ENCODE peak calls at places on chromosomes 11 and 22, in four cellular contexts. Q, W, O and D are unnamed samples.

GRCh38 chr11:22656128-22656527 is 10.3 kb upstream of the GAS2 start:
- DNase-seq in W (no peak), O (no peak), Q (no peak), D (no peak)

GRCh38 chr11:114168691-114169090 is 109.2 kb downstream of the ZBTB16 start:
- DNase-seq in W (no peak), Q (no peak), O (no peak), D (no peak)

GRCh38 chr11:1693327-1694063 is 3.5 kb upstream of the KRTAP5-6 start:
- DNase-seq in W (peak; percentile 72), Q (peak; percentile 56), O (peak; percentile 78), D (peak; percentile 81)

GRCh38 chr11:44805152-44805461 is 78.3 kb downstream of the TSPAN18 start:
- DNase-seq in W (no peak), O (no peak), Q (no peak), D (no peak)

GRCh38 chr11:9438611-9439010 is 22.2 kb upstream of the ZNF143 start:
- DNase-seq in Q (no peak), W (no peak), O (no peak), D (no peak)

GRCh38 chr11:68890490-68891231 is 13.0 kb downstream of the MRPL21 start:
- DNase-seq in Q (no peak), O (no peak), W (no peak), D (no peak)

GRCh38 chr22:41934284-41935014 is 7.8 kb upstream of the TNFRSF13C start:
- DNase-seq in W (no peak), O (no peak), Q (no peak), D (no peak)

GRCh38 chr11:130449246-130449990 is 973 bp downstream of the ADAMTS15 start:
- DNase-seq in W (no peak), O (no peak), Q (no peak), D (no peak)

GRCh38 chr22:45934659-45935341 is 42.2 kb downstream of the WNT7B start:
- DNase-seq in W (no peak), O (no peak), Q (no peak), D (no peak)

GRCh38 chr22:21991774-21992173 is 9.2 kb upstream of the TOP3B start:
- DNase-seq in O (no peak), Q (no peak), W (no peak), D (no peak)

GRCh38 chr11:45333023-45333422 is 46.9 kb upstream of the SYT13 start:
- DNase-seq in O (no peak), Q (no peak), W (no peak), D (no peak)

GRCh38 chr11:105673089-105673488 is 63.2 kb downstream of the GRIA4 start:
- DNase-seq in O (no peak), Q (no peak), W (peak; percentile 31), D (no peak)

GRCh38 chr11:99968336-99968735 is 718.8 kb upstream of the ARHGAP42 start:
- DNase-seq in Q (no peak), W (no peak), O (no peak), D (no peak)

GRCh38 chr11:76005746-76006145 is 190.7 kb downstream of the UVRAG start:
- DNase-seq in Q (no peak), O (no peak), W (no peak), D (no peak)

GRCh38 chr11:46315783-46316563 is 31.3 kb upstream of the DGKZ start:
- DNase-seq in O (no peak), W (no peak), Q (no peak), D (no peak)

GRCh38 chr11:85464283-85464682 is 162.9 kb downstream of the DLG2 start:
- DNase-seq in O (no peak), Q (no peak), W (no peak), D (no peak)

GRCh38 chr22:40345271-40345670 is 1.0 kb upstream of the ADSL start:
- DNase-seq in O (no peak), W (peak; percentile 15), Q (no peak), D (no peak)

GRCh38 chr11:116276051-116277044 is 496.4 kb downstream of the BUD13 start:
- DNase-seq in O (peak; percentile 71), W (peak; percentile 86), Q (peak; percentile 86), D (peak; percentile 81)

GRCh38 chr11:86940122-86940777 is 14.9 kb downstream of the FZD4 start:
- DNase-seq in Q (no peak), O (no peak), W (peak; percentile 69), D (no peak)

GRCh38 chr11:83464181-83464580 is 178.0 kb upstream of the CCDC90B start:
- DNase-seq in Q (no peak), W (no peak), O (no peak), D (no peak)

GRCh38 chr11:58330861-58331260 is 28.0 kb downstream of the OR5B17 start:
- DNase-seq in O (no peak), Q (no peak), W (no peak), D (no peak)

GRCh38 chr11:1499261-1499890 is 12.8 kb upstream of the MOB2 start:
- DNase-seq in W (no peak), O (no peak), Q (no peak), D (no peak)

GRCh38 chr11:123221611-123222010 is 26.6 kb upstream of the CLMP start:
- DNase-seq in O (no peak), Q (no peak), W (no peak), D (no peak)

GRCh38 chr11:128786507-128786906 is 80.6 kb downstream of the KCNJ1 start:
- DNase-seq in W (no peak), O (no peak), Q (no peak), D (no peak)

GRCh38 chr11:84675631-84676030 is 951.5 kb downstream of the DLG2 start:
- DNase-seq in Q (no peak), W (no peak), O (no peak), D (no peak)

GRCh38 chr11:61969838-61970452 is 2.5 kb upstream of the FTH1 start:
- DNase-seq in W (no peak), O (no peak), Q (no peak), D (no peak)

GRCh38 chr22:20056696-20057386 is 23.2 kb upstream of the DGCR8 start:
- DNase-seq in O (no peak), W (no peak), Q (no peak), D (no peak)

GRCh38 chr22:37680191-37680851 is 4.9 kb downstream of the LGALS1 start:
- DNase-seq in O (no peak), W (no peak), Q (no peak), D (no peak)

GRCh38 chr22:37675930-37676571 is 615 bp downstream of the LGALS1 start:
- DNase-seq in O (no peak), Q (no peak), W (peak; percentile 57), D (no peak)

GRCh38 chr22:37679670-37680069 is 4.2 kb downstream of the LGALS1 start:
- DNase-seq in Q (no peak), W (no peak), O (no peak), D (no peak)

GRCh38 chr22:37676691-37677627 is 1.5 kb downstream of the LGALS1 start:
- DNase-seq in Q (peak; percentile 78), W (peak; percentile 95), O (peak; percentile 74), D (peak; percentile 80)

GRCh38 chr22:37678372-37678771 is 2.9 kb downstream of the LGALS1 start:
- DNase-seq in O (no peak), Q (no peak), W (no peak), D (no peak)
- TF ChIP-seq POLR2AphosphoS5 in O (no peak), Q (no peak), W (no peak), D (no peak)

DNA sequence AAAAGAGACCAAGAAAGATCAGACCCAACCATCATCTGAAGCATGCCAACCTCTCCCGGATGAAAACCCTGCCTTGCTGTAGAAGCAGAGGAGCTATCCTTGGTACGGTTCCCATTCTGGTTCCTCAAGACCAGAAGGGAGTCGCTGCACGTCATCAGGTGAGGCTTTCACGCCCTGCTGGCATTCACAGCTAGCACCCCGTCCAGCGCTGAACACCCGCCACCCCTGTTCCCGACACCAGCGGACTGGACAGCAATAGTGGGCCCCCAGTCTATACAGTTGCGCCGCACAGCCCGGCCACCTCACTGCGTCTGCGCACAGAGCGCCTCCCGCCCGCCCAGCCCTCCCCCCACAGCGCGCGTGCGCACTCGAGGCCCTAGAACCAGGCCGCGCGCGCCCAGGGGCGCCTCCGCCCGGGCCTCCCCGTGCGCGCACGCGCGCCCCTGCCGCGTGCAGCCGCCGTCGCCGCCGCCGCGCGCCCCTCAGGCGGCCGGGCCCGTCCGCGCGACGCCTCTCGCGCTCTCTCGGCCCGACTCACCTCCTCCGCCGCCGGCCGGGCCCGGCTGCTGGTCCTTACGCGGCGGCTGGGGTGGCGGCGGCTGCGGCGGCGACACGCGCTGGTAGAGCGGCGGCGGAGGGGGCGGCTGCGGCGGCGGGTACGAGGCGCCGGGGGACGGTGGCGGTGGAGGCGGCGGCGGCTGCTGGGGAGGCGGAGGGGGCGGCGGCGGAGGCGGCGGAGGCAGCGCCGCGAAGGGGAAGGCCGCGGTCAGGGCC is 706 bp downstream of the SF1 start:
- DNase-seq in O (peak; percentile 90), W (peak; percentile 94), Q (no peak), D (peak; percentile 79)
- TF ChIP-seq POLR2A in O (peak; percentile 63), W (peak; percentile 55), Q (peak; percentile 43), D (peak; percentile 61)

DNA sequence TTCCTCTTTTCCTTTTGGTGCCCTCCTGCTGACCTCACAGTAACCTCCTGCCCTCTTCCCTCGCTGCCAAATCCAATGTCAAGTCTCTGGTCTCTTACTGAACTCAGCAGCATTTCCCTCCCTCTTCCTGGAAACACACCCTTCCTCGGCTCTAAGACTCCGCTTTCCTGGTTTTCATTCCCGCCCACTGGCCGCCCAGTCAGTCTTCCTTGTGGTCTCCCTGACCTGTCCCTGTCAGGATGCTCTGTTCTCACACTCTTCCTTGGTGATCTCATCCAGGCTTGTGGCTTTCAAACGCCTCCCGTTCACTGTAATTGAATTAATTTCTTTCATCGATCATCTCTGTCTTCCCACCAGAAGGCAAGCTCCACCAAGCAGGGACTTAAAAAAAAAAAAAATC is 33.5 kb downstream of the MYO18B start:
- DNase-seq in Q (no peak), W (no peak), O (no peak), D (no peak)
- TF ChIP-seq TAF1 in Q (no peak), W (no peak), O (no peak), D (no peak)

GRCh38 chr11:6694229-6694535 is 11.0 kb upstream of the MRPL17 start:
- DNase-seq in Q (no peak), W (no peak), O (no peak), D (no peak)

GRCh38 chr11:6693342-6694228 is 10.4 kb upstream of the MRPL17 start:
- DNase-seq in Q (no peak), O (no peak), W (peak; percentile 86), D (no peak)

GRCh38 chr11:6692128-6692527 is 9.0 kb upstream of the MRPL17 start:
- DNase-seq in W (no peak), O (no peak), Q (no peak), D (no peak)

DNA sequence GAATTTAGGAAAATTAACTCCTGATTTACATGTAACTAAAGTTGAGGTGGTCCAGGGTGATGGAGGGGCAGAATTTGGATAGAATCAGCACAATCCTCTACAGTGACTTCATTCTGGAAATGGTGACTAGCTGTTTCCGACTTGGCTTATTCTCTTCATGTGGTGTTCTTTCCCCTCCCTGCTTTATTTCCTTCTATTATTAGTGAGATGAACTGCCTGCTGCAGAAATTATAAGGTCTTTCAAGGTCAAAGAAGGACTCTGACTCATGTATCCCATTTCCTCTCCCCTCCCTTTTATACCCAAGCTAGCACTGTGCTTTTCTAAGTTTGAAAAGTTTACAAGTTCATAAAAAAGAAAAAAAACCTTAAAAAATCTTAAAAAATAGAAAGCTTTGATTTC is 12.2 kb upstream of the MRPL17 start:
- DNase-seq in Q (no peak), O (no peak), W (no peak), D (no peak)
- TF ChIP-seq POLR2AphosphoS5 in Q (no peak), O (no peak), W (no peak), D (no peak)

GRCh38 chr11:65890324-65891179 is at the start of gene CCDC85B:
- DNase-seq in W (peak; percentile 98), O (peak; percentile 91), Q (no peak), D (peak; percentile 86)
- TF ChIP-seq POLR2A in W (peak; percentile 71), O (peak; percentile 99), Q (peak; percentile 81), D (peak; percentile 80)